ENCODE peak calls at places on chromosomes 4 and X, in eight cellular contexts. A is SW480; O is gastrocnemius medialis; Z is foreskin fibroblast; F is activated CD8-positive, alpha-beta T cell treated with anti-CD3 and anti-CD28 coated beads for 36 hours; P is T-helper 9 cell; H is type B pancreatic cell; L is kidney. Y is an unnamed sample.

GRCh38 chrX:48665991-48666390 is 17.6 kb upstream of the WAS start:
- DNase-seq in A (no peak), H (no peak), Z (no peak), O (no peak), L (no peak), F (no peak), P (no peak), Y (peak; percentile 57)

GRCh38 chr4:39480902-39481695 is 22.2 kb downstream of the LIAS start:
- DNase-seq in A (no peak), Z (no peak), O (no peak), F (no peak), P (no peak), L (no peak), H (no peak), Y (no peak)

GRCh38 chr4:147732516-147733193 is 767 bp downstream of the ARHGAP10 start:
- DNase-seq in A (peak; percentile 28), H (peak; percentile 76), F (peak; percentile 19), O (peak; percentile 48), Z (no peak), P (peak; percentile 4), L (peak; percentile 85), Y (peak; percentile 45)

GRCh38 chr4:26120098-26120795 is 200.6 kb upstream of the RBPJ start:
- DNase-seq in H (no peak), O (no peak), F (no peak), Z (peak; percentile 50), A (no peak), L (no peak), P (no peak), Y (no peak)

GRCh38 chr4:31557444-31557843 is 837.3 kb downstream of the PCDH7 start:
- DNase-seq in Z (no peak), O (no peak), H (no peak), L (no peak), A (no peak), P (no peak), F (no peak), Y (no peak)

GRCh38 chrX:118847676-118848075 is 24.1 kb downstream of the ZCCHC12 start:
- DNase-seq in P (no peak), A (peak; percentile 55), F (no peak), L (no peak), O (no peak), Z (peak; percentile 14), H (no peak), Y (peak; percentile 67)

GRCh38 chr4:168981460-168981859 is 28.6 kb downstream of the CBR4 start:
- DNase-seq in F (no peak), Z (peak; percentile 9), A (no peak), P (no peak), H (no peak), L (no peak), O (no peak), Y (no peak)

GRCh38 chrX:15913161-15913560 is 58.5 kb upstream of the AP1S2 start:
- DNase-seq in O (no peak), A (no peak), L (no peak), P (no peak), Z (no peak), H (no peak), F (no peak), Y (no peak)

GRCh38 chrX:110003167-110004156 is 548 bp downstream of the TMEM164 start:
- DNase-seq in P (no peak), H (no peak), A (peak; percentile 38), F (peak; percentile 21), Z (no peak), O (peak; percentile 32), L (peak; percentile 80), Y (no peak)

GRCh38 chrX:153474718-153475117 is 4.3 kb upstream of the HAUS7 start:
- DNase-seq in H (no peak), Z (no peak), A (no peak), F (peak; percentile 42), P (peak; percentile 44), O (no peak), L (peak; percentile 93), Y (peak; percentile 46)

GRCh38 chr4:39699676-39700409 is 1.9 kb downstream of the UBE2K start:
- DNase-seq in A (no peak), F (no peak), P (no peak), L (no peak), O (no peak), H (no peak), Z (no peak), Y (no peak)

GRCh38 chr4:1191621-1192020 is 19.2 kb upstream of the SPON2 start:
- DNase-seq in H (no peak), L (no peak), P (no peak), Z (no peak), O (no peak), A (peak; percentile 31), F (no peak), Y (no peak)

GRCh38 chr4:105058177-105058812 is 88.4 kb upstream of the TET2 start:
- DNase-seq in O (no peak), P (no peak), H (no peak), L (no peak), F (no peak), Z (no peak), A (no peak), Y (no peak)

GRCh38 chr4:84927428-84927827 is 39.1 kb downstream of the WDFY3 start:
- DNase-seq in H (no peak), F (no peak), L (no peak), O (no peak), A (no peak), P (no peak), Z (no peak), Y (no peak)

GRCh38 chr4:4308800-4309441 is 18.9 kb downstream of the ZBTB49 start:
- DNase-seq in A (no peak), H (no peak), F (no peak), O (peak; percentile 62), L (no peak), Z (peak; percentile 17), P (no peak), Y (peak; percentile 82)

GRCh38 chr4:182246401-182247205 is 3.4 kb downstream of the TENM3 start:
- DNase-seq in L (no peak), A (no peak), Z (no peak), P (no peak), F (no peak), O (no peak), H (no peak), Y (no peak)

GRCh38 chr4:174193438-174194015 is 89.9 kb downstream of the FBXO8 start:
- DNase-seq in L (no peak), H (no peak), A (no peak), P (no peak), Z (no peak), F (no peak), O (no peak), Y (no peak)

GRCh38 chrX:3407785-3408184 is 61.3 kb upstream of the MXRA5 start:
- DNase-seq in H (no peak), Z (no peak), O (no peak), A (no peak), F (no peak), P (no peak), L (no peak), Y (no peak)

GRCh38 chrX:39476596-39476995 is 621.2 kb downstream of the BCOR start:
- DNase-seq in F (no peak), Z (no peak), L (no peak), O (no peak), P (no peak), H (no peak), A (no peak), Y (peak; percentile 14)

GRCh38 chr4:118400362-118400761 is 47.6 kb upstream of the PRSS12 start:
- DNase-seq in Z (no peak), L (no peak), A (no peak), F (no peak), P (no peak), O (no peak), H (no peak), Y (no peak)

GRCh38 chr4:78496021-78496643 is 55.4 kb upstream of the ANXA3 start:
- DNase-seq in P (no peak), O (no peak), Z (no peak), H (no peak), L (no peak), F (no peak), A (no peak), Y (no peak)